ENCODE peak calls at places on chromosomes 6 and 20, in five cellular contexts. T, G, B, N and J are unnamed samples.

GRCh38 chr6:12266571-12266970 is 23.6 kb upstream of the EDN1 start:
- DNase-seq in T (no peak), G (no peak), B (no peak), N (no peak), J (no peak)

GRCh38 chr20:32945710-32946221 is 58.5 kb downstream of the SUN5 start:
- DNase-seq in T (peak), G (no peak), B (no peak), N (no peak), J (no peak)

GRCh38 chr20:35303735-35304431 is 11.7 kb upstream of the FAM83C start:
- DNase-seq in T (peak), G (peak), B (peak), N (peak), J (peak)

GRCh38 chr6:105879902-105880547 is 206.1 kb upstream of the PRDM1 start:
- DNase-seq in T (no peak), G (peak), B (no peak), N (no peak), J (peak)

GRCh38 chr6:135941275-135941674 is 89.8 kb downstream of the PDE7B start:
- DNase-seq in T (no peak), G (no peak), B (no peak), N (no peak), J (no peak)

GRCh38 chr20:43442310-43442880 is 15.3 kb upstream of the SRSF6 start:
- DNase-seq in T (no peak), G (no peak), B (no peak), N (no peak), J (no peak)

GRCh38 chr6:43771858-43772570 is 2.0 kb downstream of the VEGFA start:
- DNase-seq in T (no peak), G (peak), B (peak), N (peak), J (no peak)

GRCh38 chr20:49948809-49949507 is 12.8 kb downstream of the RNF114 start:
- DNase-seq in T (peak), G (no peak), B (no peak), N (no peak), J (no peak)

GRCh38 chr20:48812600-48813445 is 15.0 kb downstream of the PREX1 start:
- DNase-seq in T (no peak), G (no peak), B (no peak), N (no peak), J (no peak)

GRCh38 chr6:36670271-36670670 is 8.2 kb upstream of the CDKN1A start:
- DNase-seq in T (no peak), G (no peak), B (no peak), N (no peak), J (no peak)

GRCh38 chr6:165746331-165746730 is 83.3 kb upstream of the PDE10A start:
- DNase-seq in T (no peak), G (no peak), B (no peak), N (no peak), J (no peak)

GRCh38 chr20:14948416-14948815 is 611.0 kb upstream of the FLRT3 start:
- DNase-seq in T (no peak), G (no peak), B (no peak), N (no peak), J (no peak)

GRCh38 chr6:168735268-168735949 is 294.4 kb downstream of the SMOC2 start:
- DNase-seq in T (no peak), G (no peak), B (no peak), N (no peak), J (peak)

GRCh38 chr6:138087549-138087948 is 19.7 kb downstream of the PERP start:
- DNase-seq in T (no peak), G (no peak), B (no peak), N (no peak), J (no peak)

GRCh38 chr20:45913105-45913504 is 1.1 kb upstream of the PLTP start:
- DNase-seq in T (no peak), G (no peak), B (no peak), N (no peak), J (no peak)

GRCh38 chr6:153043719-153044118 is 41.2 kb upstream of the MTRF1L start:
- DNase-seq in T (no peak), G (no peak), B (no peak), N (no peak), J (no peak)

GRCh38 chr6:124970243-124970642 is 8.0 kb downstream of the RNF217 start:
- DNase-seq in T (no peak), G (no peak), B (no peak), N (no peak), J (no peak)

GRCh38 chr6:45163952-45164766 is 164.0 kb upstream of the RUNX2 start:
- DNase-seq in T (no peak), G (no peak), B (peak), N (no peak), J (no peak)

GRCh38 chr6:42974919-42975505 is 4.0 kb downstream of the PEX6 start:
- DNase-seq in T (no peak), G (no peak), B (no peak), N (no peak), J (no peak)

GRCh38 chr6:43967692-43968091 is 159.6 kb downstream of the MRPL14 start:
- DNase-seq in T (no peak), G (no peak), B (no peak), N (peak), J (no peak)

GRCh38 chr20:24382775-24383174 is 86.7 kb upstream of the SYNDIG1 start:
- DNase-seq in T (no peak), G (no peak), B (no peak), N (no peak), J (peak)

GRCh38 chr20:6071162-6071695 is 17.4 kb upstream of the LRRN4 start:
- DNase-seq in T (no peak), G (no peak), B (no peak), N (no peak), J (no peak)

GRCh38 chr6:125918681-125919566 is 37.6 kb upstream of the HINT3 start:
- DNase-seq in T (peak), G (peak), B (peak), N (peak), J (no peak)

GRCh38 chr6:25614052-25614451 is 38.0 kb upstream of the SCGN start:
- DNase-seq in T (no peak), G (no peak), B (no peak), N (no peak), J (peak)

GRCh38 chr6:20965915-20966314 is 431.7 kb downstream of the CDKAL1 start:
- DNase-seq in T (no peak), G (no peak), B (no peak), N (no peak), J (no peak)

GRCh38 chr6:50699086-50699886 is 14.0 kb upstream of the TFAP2D start:
- DNase-seq in T (no peak), G (no peak), B (peak), N (no peak), J (no peak)

GRCh38 chr20:32018269-32019155 is 8.3 kb downstream of the CCM2L start:
- DNase-seq in T (no peak), G (no peak), B (peak), N (no peak), J (no peak)

GRCh38 chr6:118305081-118305480 is 243.0 kb upstream of the PLN start:
- DNase-seq in T (no peak), G (no peak), B (no peak), N (no peak), J (no peak)

GRCh38 chr6:150006961-150007464 is 18.3 kb downstream of the RAET1L start:
- DNase-seq in T (no peak), G (no peak), B (peak), N (no peak), J (no peak)

GRCh38 chr20:37120497-37120896 is 24.7 kb upstream of the RBL1 start:
- DNase-seq in T (no peak), G (no peak), B (no peak), N (no peak), J (no peak)

GRCh38 chr6:159892053-159892452 is 1.3 kb downstream of the MAS1 start:
- DNase-seq in T (no peak), G (no peak), B (no peak), N (no peak), J (no peak)

GRCh38 chr6:116010400-116011095 is 50.1 kb downstream of the FRK start:
- DNase-seq in T (peak), G (peak), B (peak), N (peak), J (no peak)

GRCh38 chr6:123547216-123547978 is 89.4 kb downstream of the TRDN start:
- DNase-seq in T (no peak), G (no peak), B (no peak), N (no peak), J (no peak)

GRCh38 chr6:168908887-168909286 is 344.8 kb downstream of the THBS2 start:
- DNase-seq in T (peak), G (no peak), B (no peak), N (no peak), J (no peak)

GRCh38 chr6:51514396-51515051 is 572.9 kb downstream of the PKHD1 start:
- DNase-seq in T (peak), G (no peak), B (no peak), N (no peak), J (no peak)

GRCh38 chr6:414447-414846 is 22.9 kb downstream of the IRF4 start:
- DNase-seq in T (no peak), G (no peak), B (no peak), N (no peak), J (no peak)

GRCh38 chr6:8888468-8888867 is 453.1 kb upstream of the SLC35B3 start:
- DNase-seq in T (no peak), G (no peak), B (peak), N (no peak), J (no peak)

GRCh38 chr6:11009353-11009752 is 34.8 kb downstream of the ELOVL2 start:
- DNase-seq in T (no peak), G (no peak), B (peak), N (no peak), J (no peak)